ENCODE peak calls at places on chromosomes 1 and 21, in eight cellular contexts. One of them, this sample, is unnamed.

GRCh38 chr21:42174173-42174572 is 44.8 kb upstream of the ABCG1 start:
- DNase-seq in AG08396: no peak
- DNase-seq in activated naive CD8-positive, alpha-beta T cell treated with anti-CD3 and anti-CD28 coated beads for 36 hours: no peak
- DNase-seq in epithelial cell of esophagus: no peak
- DNase-seq in GM04504: no peak
- DNase-seq in activated naive CD4-positive, alpha-beta T cell: no peak
- DNase-seq in stimulated activated CD4-positive, alpha-beta T cell treated with anti-CD3 and anti-CD28 coated beads, Interleukin-2, amount 100 ng/mL, for 24 hours: peak
- DNase-seq in HuH-7: no peak
- DNase-seq in this sample: no peak

GRCh38 chr1:201792534-201793305 is 36.2 kb upstream of the IPO9 start:
- DNase-seq in AG08396: peak
- DNase-seq in activated naive CD8-positive, alpha-beta T cell treated with anti-CD3 and anti-CD28 coated beads for 36 hours: peak
- DNase-seq in epithelial cell of esophagus: peak
- DNase-seq in GM04504: peak
- DNase-seq in activated naive CD4-positive, alpha-beta T cell: peak
- DNase-seq in stimulated activated CD4-positive, alpha-beta T cell treated with anti-CD3 and anti-CD28 coated beads, Interleukin-2, amount 100 ng/mL, for 24 hours: peak
- DNase-seq in HuH-7: peak
- DNase-seq in this sample: no peak

GRCh38 chr1:246114369-246114768 is 392.7 kb downstream of the SMYD3 start:
- DNase-seq in AG08396: no peak
- DNase-seq in activated naive CD8-positive, alpha-beta T cell treated with anti-CD3 and anti-CD28 coated beads for 36 hours: no peak
- DNase-seq in epithelial cell of esophagus: no peak
- DNase-seq in GM04504: no peak
- DNase-seq in activated naive CD4-positive, alpha-beta T cell: no peak
- DNase-seq in stimulated activated CD4-positive, alpha-beta T cell treated with anti-CD3 and anti-CD28 coated beads, Interleukin-2, amount 100 ng/mL, for 24 hours: no peak
- DNase-seq in HuH-7: no peak
- DNase-seq in this sample: no peak

GRCh38 chr1:245888809-245889208 is 618.3 kb downstream of the SMYD3 start:
- DNase-seq in AG08396: no peak
- DNase-seq in activated naive CD8-positive, alpha-beta T cell treated with anti-CD3 and anti-CD28 coated beads for 36 hours: no peak
- DNase-seq in epithelial cell of esophagus: peak
- DNase-seq in GM04504: no peak
- DNase-seq in activated naive CD4-positive, alpha-beta T cell: no peak
- DNase-seq in stimulated activated CD4-positive, alpha-beta T cell treated with anti-CD3 and anti-CD28 coated beads, Interleukin-2, amount 100 ng/mL, for 24 hours: no peak
- DNase-seq in HuH-7: peak
- DNase-seq in this sample: no peak

GRCh38 chr1:191993549-191993948 is 164.7 kb upstream of the RGS18 start:
- DNase-seq in AG08396: no peak
- DNase-seq in activated naive CD8-positive, alpha-beta T cell treated with anti-CD3 and anti-CD28 coated beads for 36 hours: no peak
- DNase-seq in epithelial cell of esophagus: peak
- DNase-seq in GM04504: no peak
- DNase-seq in activated naive CD4-positive, alpha-beta T cell: no peak
- DNase-seq in stimulated activated CD4-positive, alpha-beta T cell treated with anti-CD3 and anti-CD28 coated beads, Interleukin-2, amount 100 ng/mL, for 24 hours: no peak
- DNase-seq in HuH-7: peak
- DNase-seq in this sample: no peak

GRCh38 chr1:26618561-26618960 is 77.3 kb upstream of the ARID1A start:
- DNase-seq in AG08396: no peak
- DNase-seq in activated naive CD8-positive, alpha-beta T cell treated with anti-CD3 and anti-CD28 coated beads for 36 hours: no peak
- DNase-seq in epithelial cell of esophagus: no peak
- DNase-seq in GM04504: no peak
- DNase-seq in activated naive CD4-positive, alpha-beta T cell: no peak
- DNase-seq in stimulated activated CD4-positive, alpha-beta T cell treated with anti-CD3 and anti-CD28 coated beads, Interleukin-2, amount 100 ng/mL, for 24 hours: no peak
- DNase-seq in HuH-7: no peak
- DNase-seq in this sample: no peak

GRCh38 chr21:33112670-33113596 is 43.0 kb downstream of the OLIG1 start:
- DNase-seq in AG08396: no peak
- DNase-seq in activated naive CD8-positive, alpha-beta T cell treated with anti-CD3 and anti-CD28 coated beads for 36 hours: no peak
- DNase-seq in epithelial cell of esophagus: no peak
- DNase-seq in GM04504: no peak
- DNase-seq in activated naive CD4-positive, alpha-beta T cell: no peak
- DNase-seq in stimulated activated CD4-positive, alpha-beta T cell treated with anti-CD3 and anti-CD28 coated beads, Interleukin-2, amount 100 ng/mL, for 24 hours: no peak
- DNase-seq in HuH-7: no peak
- DNase-seq in this sample: no peak

GRCh38 chr1:232142403-232143314 is 487.3 kb downstream of the SIPA1L2 start:
- DNase-seq in AG08396: peak
- DNase-seq in activated naive CD8-positive, alpha-beta T cell treated with anti-CD3 and anti-CD28 coated beads for 36 hours: no peak
- DNase-seq in epithelial cell of esophagus: peak
- DNase-seq in GM04504: peak
- DNase-seq in activated naive CD4-positive, alpha-beta T cell: no peak
- DNase-seq in stimulated activated CD4-positive, alpha-beta T cell treated with anti-CD3 and anti-CD28 coated beads, Interleukin-2, amount 100 ng/mL, for 24 hours: no peak
- DNase-seq in HuH-7: no peak
- DNase-seq in this sample: no peak

GRCh38 chr1:58505286-58505685 is 41.2 kb downstream of the OMA1 start:
- DNase-seq in AG08396: no peak
- DNase-seq in activated naive CD8-positive, alpha-beta T cell treated with anti-CD3 and anti-CD28 coated beads for 36 hours: no peak
- DNase-seq in epithelial cell of esophagus: no peak
- DNase-seq in GM04504: no peak
- DNase-seq in activated naive CD4-positive, alpha-beta T cell: no peak
- DNase-seq in stimulated activated CD4-positive, alpha-beta T cell treated with anti-CD3 and anti-CD28 coated beads, Interleukin-2, amount 100 ng/mL, for 24 hours: no peak
- DNase-seq in HuH-7: no peak
- DNase-seq in this sample: no peak

This sample was measured in T-helper 2 cell.